ENCODE peak calls at places on chromosomes 16 and 17, in four cellular contexts. O is Karpas-422, Y is IMR-90, K is RWPE1. Z is an unnamed sample.

GRCh38 chr17:63196772-63197335 is 230.8 kb downstream of the TANC2 start:
- DNase-seq in O (no peak), Y (no peak), K (no peak), Z (no peak)

GRCh38 chr17:28738680-28739384 is 5.0 kb upstream of the TRAF4 start:
- DNase-seq in O (no peak), Y (no peak), K (no peak), Z (no peak)

GRCh38 chr17:38893612-38894011 is 23.8 kb downstream of the LASP1 start:
- DNase-seq in O (no peak), Y (no peak), K (no peak), Z (no peak)

GRCh38 chr16:81817789-81818304 is 38.8 kb downstream of the PLCG2 start:
- DNase-seq in O (peak; percentile 86), Y (no peak), K (no peak), Z (no peak)

GRCh38 chr17:13756763-13757162 is 155.0 kb upstream of the HS3ST3A1 start:
- DNase-seq in O (no peak), Y (no peak), K (no peak), Z (no peak)

GRCh38 chr16:19502395-19503131 is 19.3 kb downstream of the GDE1 start:
- DNase-seq in O (peak; percentile 87), Y (peak; percentile 73), K (peak; percentile 65), Z (no peak)

GRCh38 chr16:30628628-30629342 is 18.6 kb upstream of the ZNF689 start:
- DNase-seq in O (peak; percentile 95), Y (peak; percentile 68), K (peak; percentile 70), Z (peak; percentile 51)

GRCh38 chr16:11354733-11355574 is 9.7 kb downstream of the RMI2 start:
- DNase-seq in O (peak; percentile 76), Y (peak; percentile 92), K (no peak), Z (no peak)

GRCh38 chr17:36468903-36469635 is 17.4 kb upstream of the ZNHIT3 start:
- DNase-seq in O (no peak), Y (no peak), K (no peak), Z (no peak)

GRCh38 chr17:57900991-57901743 is 51.3 kb upstream of the MRPS23 start:
- DNase-seq in O (no peak), Y (no peak), K (peak; percentile 94), Z (no peak)

GRCh38 chr16:84823484-84823883 is 3.7 kb downstream of the CRISPLD2 start:
- DNase-seq in O (no peak), Y (no peak), K (no peak), Z (no peak)

GRCh38 chr16:70660672-70661350 is 14.5 kb downstream of the IL34 start:
- DNase-seq in O (no peak), Y (no peak), K (peak; percentile 54), Z (no peak)

GRCh38 chr17:6343736-6344135 is 91.2 kb downstream of the AIPL1 start:
- DNase-seq in O (no peak), Y (no peak), K (no peak), Z (no peak)

GRCh38 chr17:48307814-48308411 is 122.1 kb downstream of the SKAP1 start:
- DNase-seq in O (peak; percentile 79), Y (peak; percentile 74), K (peak; percentile 49), Z (no peak)

GRCh38 chr16:59527206-59527997 is 793.3 kb upstream of the GOT2 start:
- DNase-seq in O (no peak), Y (peak; percentile 38), K (peak; percentile 11), Z (no peak)

GRCh38 chr17:19578545-19578944 is 44.9 kb downstream of the SLC47A1 start:
- DNase-seq in O (no peak), Y (no peak), K (peak; percentile 20), Z (no peak)

GRCh38 chr17:36945959-36946725 is 2.6 kb upstream of the AATF start:
- DNase-seq in O (no peak), Y (no peak), K (no peak), Z (no peak)

GRCh38 chr16:30523768-30524574 is 2.4 kb downstream of the ZNF768 start:
- DNase-seq in O (no peak), Y (no peak), K (no peak), Z (no peak)

GRCh38 chr16:20415541-20415940 is 6.2 kb downstream of the ACSM5 start:
- DNase-seq in O (no peak), Y (no peak), K (no peak), Z (no peak)

GRCh38 chr17:13420294-13421277 is 181.1 kb downstream of the HS3ST3A1 start:
- DNase-seq in O (no peak), Y (peak; percentile 92), K (peak; percentile 62), Z (no peak)

GRCh38 chr17:73342549-73343167 is 30.9 kb upstream of the CDC42EP4 start:
- DNase-seq in O (no peak), Y (peak; percentile 73), K (no peak), Z (no peak)

GRCh38 chr17:56629450-56630187 is 36.1 kb downstream of the NOG start:
- DNase-seq in O (peak; percentile 67), Y (peak; percentile 37), K (peak; percentile 33), Z (no peak)

GRCh38 chr17:4645642-4646041 is 4.2 kb upstream of the ALOX15 start:
- DNase-seq in O (peak; percentile 65), Y (no peak), K (no peak), Z (no peak)

GRCh38 chr17:78357177-78357586 is 2.7 kb downstream of the SOCS3 start:
- DNase-seq in O (no peak), Y (peak; percentile 80), K (no peak), Z (no peak)

GRCh38 chr17:39782980-39783379 is 45.2 kb downstream of the GRB7 start:
- DNase-seq in O (no peak), Y (no peak), K (no peak), Z (no peak)

GRCh38 chr16:64475627-64476351 is 646.1 kb downstream of the CDH11 start:
- DNase-seq in O (no peak), Y (peak; percentile 4), K (no peak), Z (no peak)

GRCh38 chr16:64398795-64399194 is 723.1 kb downstream of the CDH11 start:
- DNase-seq in O (no peak), Y (peak; percentile 39), K (no peak), Z (no peak)

GRCh38 chr16:50313596-50314483 is 47.5 kb downstream of the ADCY7 start:
- DNase-seq in O (no peak), Y (peak; percentile 12), K (no peak), Z (no peak)

GRCh38 chr17:1605681-1606351 is 22.8 kb downstream of the SLC43A2 start:
- DNase-seq in O (no peak), Y (no peak), K (no peak), Z (no peak)

GRCh38 chr17:2302740-2303277 is 776 bp downstream of the SMG6 start:
- DNase-seq in O (peak; percentile 67), Y (peak; percentile 6), K (no peak), Z (no peak)

GRCh38 chr16:87380875-87381274 is 2.7 kb downstream of the FBXO31 start:
- DNase-seq in O (peak; percentile 31), Y (peak; percentile 61), K (no peak), Z (no peak)

GRCh38 chr17:58520843-58521430 is 6.5 kb upstream of the MTMR4 start:
- DNase-seq in O (peak; percentile 82), Y (peak; percentile 13), K (no peak), Z (no peak)

GRCh38 chr17:80817861-80818260 is 173.8 kb upstream of the CHMP6 start:
- DNase-seq in O (no peak), Y (peak; percentile 76), K (peak; percentile 38), Z (no peak)

GRCh38 chr16:56604966-56605365 is 3.4 kb upstream of the MT2A start:
- DNase-seq in O (no peak), Y (no peak), K (no peak), Z (no peak)

GRCh38 chr17:61183793-61184192 is 215.8 kb upstream of the TBX2 start:
- DNase-seq in O (no peak), Y (no peak), K (no peak), Z (no peak)

GRCh38 chr16:69613283-69614154 is 47.8 kb downstream of the NFAT5 start:
- DNase-seq in O (peak; percentile 78), Y (peak; percentile 56), K (peak; percentile 73), Z (no peak)
- H3K27ac ChIP-seq in O (peak overlapping the region; percentile 83), Y (no peak overlapping the region), K (peak overlapping the region; percentile 81), Z (no peak overlapping the region)

GRCh38 chr16:78147846-78148535 is 48.5 kb downstream of the WWOX start:
- DNase-seq in O (no peak), Y (no peak), K (no peak), Z (no peak)

GRCh38 chr16:78142784-78143183 is 43.3 kb downstream of the WWOX start:
- DNase-seq in O (no peak), Y (no peak), K (no peak), Z (no peak)

GRCh38 chr16:78150233-78150632 is 50.8 kb downstream of the WWOX start:
- DNase-seq in O (no peak), Y (no peak), K (no peak), Z (no peak)

GRCh38 chr16:78140818-78141466 is 41.5 kb downstream of the WWOX start:
- DNase-seq in O (no peak), Y (no peak), K (no peak), Z (no peak)

DNA sequence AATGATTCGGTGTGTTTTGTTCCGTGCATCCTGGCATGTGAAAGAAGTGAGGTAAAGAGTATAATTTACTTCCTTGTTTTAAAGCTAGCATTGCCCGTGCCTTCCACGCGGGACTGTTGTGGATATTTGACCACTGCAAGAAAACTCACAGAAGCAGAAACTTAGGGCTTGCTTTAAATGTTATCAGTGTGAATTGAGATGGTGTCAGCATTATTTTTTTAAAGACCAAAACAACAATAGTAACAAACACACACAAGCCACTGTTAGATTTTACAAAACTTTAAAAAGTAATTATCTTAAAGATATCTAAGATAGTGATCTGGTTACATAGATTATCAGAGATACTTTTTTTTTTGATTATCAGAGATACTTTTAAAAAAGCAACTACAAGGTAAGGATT is 47.4 kb downstream of the WWOX start:
- DNase-seq in O (no peak), Y (no peak), K (no peak), Z (no peak)
- H3K27ac ChIP-seq in O (no peak overlapping the region), Y (no peak overlapping the region), K (no peak overlapping the region), Z (no peak overlapping the region)

DNA sequence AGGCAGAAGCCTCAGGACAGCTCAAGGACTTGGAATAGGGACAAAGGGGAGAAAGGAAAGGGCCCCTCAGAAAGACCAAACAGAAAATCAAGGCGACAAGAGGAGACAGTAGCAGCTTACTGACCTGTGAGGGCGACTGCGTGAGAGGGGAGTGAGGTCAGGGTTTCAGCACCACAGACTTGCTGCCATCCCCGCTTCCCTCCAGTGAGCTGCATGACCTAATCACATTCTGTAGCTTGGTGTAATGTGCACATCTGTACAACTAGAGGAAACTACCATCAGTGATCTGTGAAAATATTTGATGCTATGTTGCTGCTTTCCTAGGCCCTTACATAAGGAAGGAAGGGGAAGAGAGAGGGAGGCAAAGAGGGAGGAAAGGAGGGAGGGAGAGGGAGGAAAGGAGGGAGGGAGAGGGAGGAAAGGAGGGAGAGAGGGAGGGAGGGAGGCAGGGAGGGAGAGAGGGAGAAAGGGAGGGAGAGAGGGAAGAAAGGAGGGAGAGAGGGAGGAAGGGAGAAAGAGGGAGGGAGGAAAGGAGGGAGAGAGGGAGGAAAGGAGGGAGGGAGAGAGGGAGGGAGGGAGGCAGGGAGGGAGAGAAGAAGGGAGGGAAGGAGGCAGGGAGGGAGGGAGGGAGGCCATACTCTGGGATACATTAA is 404.9 kb upstream of the CDH5 start:
- DNase-seq in O (no peak), Y (peak; percentile 7), K (no peak), Z (no peak)
- H3K27ac ChIP-seq in O (no peak overlapping the region), Y (no peak overlapping the region), K (no peak overlapping the region), Z (no peak overlapping the region)

GRCh38 chr17:44214230-44214494 is 5.3 kb downstream of the UBTF start:
- DNase-seq in O (no peak), Y (no peak), K (no peak), Z (no peak)
- H3K27ac ChIP-seq in O (no peak overlapping the region), Y (no peak overlapping the region), K (peak overlapping the region; percentile 79), Z (no peak overlapping the region)

GRCh38 chr17:17439971-17440843 is 36.6 kb upstream of the MED9 start:
- DNase-seq in O (peak; percentile 88), Y (peak; percentile 42), K (peak; percentile 42), Z (peak; percentile 58)
- H3K27ac ChIP-seq in O (no peak overlapping the region), Y (no peak overlapping the region), K (no peak overlapping the region), Z (no peak overlapping the region)

GRCh38 chr17:67046398-67046797 is 2.0 kb downstream of the CACNG1 start:
- DNase-seq in O (no peak), Y (no peak), K (no peak), Z (no peak)
- H3K27ac ChIP-seq in O (no peak overlapping the region), Y (no peak overlapping the region), K (no peak overlapping the region), Z (no peak overlapping the region)